ENCODE peak calls at places on chromosomes 6 and 20, in eight cellular contexts. N is K562, K is adrenal gland, G is Peyer's patch, U is IMR-90, L is heart left ventricle, P is transverse colon, V is A549. Q is an unnamed sample.

GRCh38 chr6:57173056-57173885 is 1.1 kb downstream of the BAG2 start:
- DNase-seq in N (no peak), U (peak; percentile 24), L (no peak), V (no peak), G (peak; percentile 59), K (no peak), P (peak; percentile 17), Q (no peak)

GRCh38 chr6:30684386-30685156 is 1.9 kb downstream of the PPP1R18 start:
- DNase-seq in U (peak; percentile 44), P (peak; percentile 67), K (no peak), L (peak; percentile 80), G (peak; percentile 86), V (no peak), N (peak; percentile 60), Q (peak; percentile 58)

GRCh38 chr6:17890309-17890708 is 97.1 kb downstream of the KIF13A start:
- DNase-seq in N (no peak), V (no peak), U (no peak), P (no peak), L (no peak), K (no peak), G (no peak), Q (no peak)

GRCh38 chr6:90530882-90531281 is 56.0 kb downstream of the MAP3K7 start:
- DNase-seq in G (no peak), V (no peak), K (no peak), N (peak; percentile 12), U (no peak), L (no peak), P (no peak), Q (no peak)

GRCh38 chr20:32559753-32560380 is 25.3 kb downstream of the NOL4L start:
- DNase-seq in G (no peak), K (no peak), U (no peak), L (no peak), P (no peak), V (no peak), N (no peak), Q (no peak)

GRCh38 chr6:7878401-7878964 is 32.1 kb downstream of the TXNDC5 start:
- DNase-seq in G (no peak), N (no peak), U (no peak), V (no peak), P (no peak), L (no peak), K (no peak), Q (no peak)

GRCh38 chr6:7546832-7547714 is 5.6 kb downstream of the DSP start:
- DNase-seq in P (peak; percentile 37), U (no peak), G (no peak), V (no peak), N (no peak), L (no peak), K (no peak), Q (no peak)

GRCh38 chr6:85449818-85450577 is at the start of gene NT5E:
- DNase-seq in U (peak; percentile 69), K (peak; percentile 79), N (no peak), P (peak; percentile 70), L (peak; percentile 71), G (peak; percentile 79), V (peak; percentile 77), Q (peak; percentile 93)

GRCh38 chr6:39280247-39280731 is 33.9 kb downstream of the KCNK17 start:
- DNase-seq in L (peak; percentile 40), U (no peak), N (peak; percentile 39), P (peak; percentile 75), G (peak; percentile 84), V (peak; percentile 44), K (peak; percentile 72), Q (no peak)

GRCh38 chr6:42335896-42336295 is 115.8 kb downstream of the TRERF1 start:
- DNase-seq in P (no peak), G (no peak), K (no peak), N (no peak), V (no peak), L (no peak), U (peak; percentile 20), Q (no peak)

GRCh38 chr6:124964084-124964763 is 2.0 kb downstream of the RNF217 start:
- DNase-seq in V (peak; percentile 24), L (no peak), K (peak; percentile 79), G (peak; percentile 78), P (peak; percentile 51), U (peak; percentile 65), N (no peak), Q (peak; percentile 60)

GRCh38 chr20:33255005-33255404 is 19.2 kb downstream of the BPIFA1 start:
- DNase-seq in P (no peak), U (no peak), G (no peak), L (no peak), N (no peak), V (no peak), K (no peak), Q (no peak)

GRCh38 chr20:19274412-19275015 is 62.1 kb downstream of the SLC24A3 start:
- DNase-seq in G (no peak), U (no peak), L (peak; percentile 76), K (peak; percentile 78), P (no peak), V (no peak), N (no peak), Q (peak; percentile 77)

DNA sequence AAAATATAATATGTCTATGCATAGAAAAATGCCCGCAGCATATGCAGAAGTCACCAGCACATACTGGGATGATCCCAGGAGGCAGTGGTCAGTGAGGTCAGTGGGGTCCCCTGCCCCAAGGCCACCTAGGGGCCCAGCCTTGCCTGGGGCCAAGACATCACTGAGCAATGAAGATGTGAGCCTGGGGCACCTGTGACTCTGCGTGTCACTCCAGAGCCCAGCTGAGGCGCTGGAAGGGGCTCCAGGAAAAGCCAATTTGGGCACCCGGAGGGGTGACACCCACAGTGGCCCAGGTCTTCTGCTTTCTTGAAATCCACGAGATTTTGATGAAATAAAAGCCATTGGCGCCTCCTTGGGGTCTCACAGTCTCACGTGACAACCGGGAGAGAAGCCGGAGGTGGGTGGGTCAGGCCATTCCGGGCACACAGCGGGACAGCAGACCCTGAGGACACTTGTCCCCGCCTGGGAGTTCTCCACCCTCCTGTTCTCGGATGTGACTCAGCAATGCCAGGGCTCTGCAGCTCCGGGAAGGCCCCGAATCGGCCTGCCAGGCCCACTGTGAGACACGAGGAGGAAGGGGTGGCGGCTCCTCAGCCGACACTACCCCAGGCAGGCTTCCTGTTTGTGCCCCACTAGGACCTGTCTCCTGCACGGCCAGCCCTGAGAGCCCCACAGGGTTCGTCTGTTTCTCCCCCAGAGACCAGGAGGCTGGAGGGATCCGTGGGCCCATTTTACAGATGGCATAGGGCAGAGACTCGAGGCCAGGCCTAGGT is 24.4 kb upstream of the SLCO4A1 start:
- DNase-seq in N (no peak), V (no peak), G (peak; percentile 78), P (peak; percentile 47), U (no peak), L (peak; percentile 78), K (peak; percentile 78), Q (peak; percentile 74)
- TF ChIP-seq POLR2A in N (no peak), V (no peak), G (no peak), P (no peak), U (no peak), L (no peak), K (no peak), Q (no peak)

DNA sequence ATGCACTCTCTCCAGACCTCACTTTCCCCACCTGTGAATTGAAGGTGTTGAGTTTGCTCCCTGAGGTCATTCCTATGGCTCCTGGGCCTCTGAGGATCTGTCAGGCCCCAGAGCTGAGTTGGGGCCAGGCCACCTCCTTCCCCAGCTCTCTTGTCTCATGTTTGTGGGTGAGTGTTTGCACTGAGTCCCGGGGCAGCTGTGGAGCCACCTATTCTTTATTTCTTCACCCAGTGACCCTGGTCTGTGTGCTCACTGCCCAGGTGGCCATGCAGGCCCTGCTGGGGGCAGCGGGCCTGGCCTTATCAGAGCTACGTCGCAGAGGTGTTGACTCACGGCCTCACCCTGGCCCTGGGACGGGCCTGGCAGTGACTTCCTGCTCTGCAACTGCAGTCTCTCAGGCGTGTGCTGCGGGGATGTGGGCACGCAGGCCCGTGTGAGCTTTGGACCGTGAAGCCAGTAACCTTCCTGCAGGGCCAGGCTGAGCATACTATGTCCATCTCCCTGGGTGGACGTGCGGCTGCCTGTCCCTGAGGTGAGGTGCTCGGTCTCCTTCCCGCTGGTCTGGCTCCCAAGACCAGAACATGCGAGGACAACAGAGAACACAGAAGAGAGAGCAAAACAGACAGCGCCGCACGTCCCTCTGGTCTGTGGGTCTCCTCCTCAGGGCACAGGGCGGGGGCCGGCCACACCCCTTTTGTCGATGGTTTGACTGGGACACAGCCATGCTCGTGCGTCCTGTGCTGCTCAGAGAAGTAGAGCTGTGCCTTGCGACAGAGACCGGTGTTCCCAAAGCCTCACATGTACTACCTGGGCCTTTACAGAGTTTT is 12.1 kb downstream of the TMEM181 start:
- DNase-seq in L (no peak), U (no peak), N (no peak), K (peak; percentile 51), V (no peak), P (peak; percentile 87), G (peak; percentile 89), Q (no peak)
- TF ChIP-seq POLR2A in L (no peak), U (no peak), N (no peak), K (no peak), V (no peak), P (peak; percentile 77), G (peak; percentile 76), Q (no peak)

DNA sequence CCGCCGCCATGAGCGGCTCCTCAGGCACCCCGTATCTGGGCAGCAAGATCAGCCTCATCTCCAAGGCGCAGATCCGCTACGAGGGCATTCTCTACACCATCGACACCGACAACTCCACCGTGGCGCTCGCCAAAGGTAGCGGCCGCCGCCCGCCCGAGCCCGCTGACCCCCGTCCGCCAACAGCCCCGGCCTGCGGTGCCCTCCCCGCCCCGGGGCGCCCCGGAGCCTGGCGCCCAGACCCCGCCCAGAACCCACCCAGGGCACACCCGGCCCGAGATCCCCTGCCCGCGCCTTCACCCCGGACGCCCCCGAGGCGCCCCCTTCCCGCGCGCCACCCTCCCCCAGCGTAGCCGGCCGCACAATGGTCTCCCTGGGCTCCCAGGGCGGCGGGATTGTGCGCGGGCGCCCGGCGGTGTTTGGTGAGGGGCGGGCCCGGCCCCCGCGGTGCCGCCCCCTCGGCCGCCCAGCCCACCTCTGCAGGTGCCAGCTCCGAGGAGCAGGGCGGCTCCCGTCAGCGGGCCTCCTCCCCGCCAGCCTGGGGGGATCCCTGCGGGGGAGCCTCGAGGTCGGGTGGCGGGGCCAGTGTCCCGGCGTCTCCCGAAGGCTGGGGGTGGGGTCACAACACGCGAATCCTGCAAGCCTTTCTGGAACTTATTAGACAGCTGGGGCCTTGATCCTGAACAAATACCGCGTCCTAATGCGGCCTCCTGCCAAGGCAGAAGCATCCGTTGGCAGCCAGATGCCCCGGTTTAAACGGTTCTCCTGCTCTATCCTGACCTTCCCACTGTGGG is 579 bp downstream of the LSM14B start:
- DNase-seq in U (no peak), P (peak; percentile 64), G (peak; percentile 64), L (peak; percentile 58), N (peak; percentile 82), K (peak; percentile 86), V (no peak), Q (no peak)
- TF ChIP-seq POLR2A in U (peak; percentile 74), P (no peak), G (no peak), L (no peak), N (no peak), K (no peak), V (no peak), Q (no peak)

DNA sequence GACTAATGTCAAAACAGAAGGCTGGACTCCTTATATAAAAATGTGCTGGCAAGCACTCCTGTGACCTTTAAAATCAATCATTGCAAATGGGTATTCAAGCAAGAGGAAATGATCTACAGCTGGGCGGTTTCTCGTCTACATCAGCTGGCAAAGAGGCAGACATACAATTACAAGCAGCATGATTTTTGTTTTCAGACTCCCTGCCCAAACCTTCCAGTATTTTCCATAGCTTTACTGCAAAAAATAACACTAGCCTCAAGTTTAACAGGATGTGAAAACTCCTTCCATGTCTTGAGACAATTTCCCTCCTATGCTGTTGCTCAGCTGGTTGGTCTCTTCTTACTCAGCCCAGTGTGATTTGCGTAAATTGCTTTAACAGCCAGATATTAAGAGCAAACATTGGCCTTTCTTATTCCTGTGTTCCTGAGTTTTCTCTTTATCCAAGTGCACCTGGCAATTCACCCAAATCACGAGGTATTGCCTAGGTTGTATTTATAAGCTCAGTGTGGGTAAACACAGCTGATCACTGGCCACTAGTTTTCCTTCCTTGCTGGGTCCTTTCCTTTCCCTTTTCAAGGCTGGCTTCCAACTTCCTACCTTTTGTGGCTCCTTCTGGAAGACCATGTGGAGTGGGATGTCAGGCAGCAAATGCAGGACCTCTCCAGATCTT is 130.4 kb downstream of the MOXD1 start:
- DNase-seq in U (no peak), P (no peak), K (no peak), V (no peak), N (no peak), G (no peak), L (no peak), Q (no peak)
- TF ChIP-seq POLR2A in U (no peak), P (no peak), K (no peak), V (no peak), N (no peak), G (no peak), L (no peak), Q (no peak)

Q was measured in lower leg skin.